ENCODE peak calls at places on chromosomes 6 and 20, in four cellular contexts. One of them, this sample, is unnamed.

GRCh38 chr20:21377701-21378100 is 19.6 kb downstream of the NKX2-4 start:
- DNase-seq in 8988T: no peak
- DNase-seq in M059J: no peak
- DNase-seq in glutamatergic neuron: no peak
- DNase-seq in this sample: no peak

GRCh38 chr6:47852727-47853126 is 70.9 kb downstream of the OPN5 start:
- DNase-seq in glutamatergic neuron: no peak
- DNase-seq in M059J: peak; percentile 34
- DNase-seq in 8988T: no peak
- DNase-seq in this sample: no peak

GRCh38 chr6:83976871-83977270 is 56.7 kb upstream of the MRAP2 start:
- DNase-seq in 8988T: no peak
- DNase-seq in M059J: no peak
- DNase-seq in glutamatergic neuron: no peak
- DNase-seq in this sample: no peak

GRCh38 chr6:89350281-89351037 is 2.1 kb downstream of the UBE2J1 start:
- DNase-seq in 8988T: no peak
- DNase-seq in glutamatergic neuron: no peak
- DNase-seq in M059J: peak; percentile 32
- DNase-seq in this sample: peak; percentile 59

GRCh38 chr6:158622545-158623190 is 21.9 kb downstream of the DYNLT1 start:
- DNase-seq in M059J: no peak
- DNase-seq in 8988T: no peak
- DNase-seq in glutamatergic neuron: no peak
- DNase-seq in this sample: peak; percentile 55

GRCh38 chr6:29941006-29941405 is 1.3 kb upstream of the HLA-A start:
- DNase-seq in glutamatergic neuron: no peak
- DNase-seq in M059J: peak; percentile 62
- DNase-seq in 8988T: no peak
- DNase-seq in this sample: peak; percentile 37

GRCh38 chr20:35604444-35604750 is 11.2 kb upstream of the SPAG4 start:
- DNase-seq in 8988T: peak; percentile 76
- DNase-seq in M059J: no peak
- DNase-seq in glutamatergic neuron: no peak
- DNase-seq in this sample: peak; percentile 15

GRCh38 chr20:50558483-50558925 is 48.3 kb downstream of the PTPN1 start:
- DNase-seq in glutamatergic neuron: no peak
- DNase-seq in 8988T: peak; percentile 51
- DNase-seq in M059J: peak; percentile 98
- DNase-seq in this sample: peak; percentile 94

GRCh38 chr20:39885975-39886649 is 802.9 kb downstream of the MAFB start:
- DNase-seq in M059J: peak; percentile 93
- DNase-seq in 8988T: no peak
- DNase-seq in glutamatergic neuron: peak; percentile 70
- DNase-seq in this sample: peak; percentile 95

GRCh38 chr20:38883081-38883980 is 42.9 kb upstream of the FAM83D start:
- DNase-seq in glutamatergic neuron: peak; percentile 66
- DNase-seq in 8988T: no peak
- DNase-seq in M059J: peak; percentile 58
- DNase-seq in this sample: peak; percentile 43

GRCh38 chr20:10171864-10172751 is 46.5 kb upstream of the SNAP25 start:
- DNase-seq in 8988T: peak; percentile 67
- DNase-seq in M059J: peak; percentile 93
- DNase-seq in glutamatergic neuron: peak; percentile 41
- DNase-seq in this sample: peak; percentile 38

GRCh38 chr20:51569815-51570741 is 27.6 kb upstream of the NFATC2 start:
- DNase-seq in 8988T: no peak
- DNase-seq in M059J: peak; percentile 48
- DNase-seq in glutamatergic neuron: no peak
- DNase-seq in this sample: peak; percentile 44

GRCh38 chr6:109093732-109094131 is 914 bp downstream of the SESN1 start:
- DNase-seq in 8988T: no peak
- DNase-seq in M059J: peak; percentile 46
- DNase-seq in glutamatergic neuron: no peak
- DNase-seq in this sample: peak; percentile 36